ENCODE peak calls at places on chromosomes 2 and 18, in nine cellular contexts. Q is fibroblast of pulmonary artery; G is activated CD4-positive, alpha-beta T cell treated with anti-CD3 and anti-CD28 coated beads, Interleukin-2, amount 10 ng/mL, durations not matched to agents 7 days and 5 days; R is cardiac fibroblast; S is bronchial epithelial cell; C is GM12891; O is head of caudate nucleus; L is hepatic stellate cell; J is natural killer cell treated with Interleukin-12 subunit alpha and Interleukin-12 subunit beta and Interleukin-15 and Interleukin-18, amount 100 ng/mL, for 72 hours. X is an unnamed sample.

GRCh38 chr18:7987284-7987976 is 420.3 kb downstream of the PTPRM start:
- DNase-seq in J (no peak), Q (peak; percentile 76), R (peak; percentile 88), L (peak; percentile 52), C (no peak), S (peak; percentile 34), G (no peak), O (no peak), X (no peak)

GRCh38 chr2:60212174-60212945 is 341.1 kb downstream of the BCL11A start:
- DNase-seq in Q (no peak), L (no peak), S (no peak), O (no peak), R (no peak), C (no peak), J (no peak), G (no peak), X (no peak)

GRCh38 chr2:151478011-151478410 is 68.3 kb downstream of the RIF1 start:
- DNase-seq in L (peak; percentile 2), C (no peak), J (no peak), S (peak; percentile 59), R (peak; percentile 48), O (no peak), G (no peak), Q (peak; percentile 9), X (no peak)

GRCh38 chr2:102291221-102292075 is 19.9 kb upstream of the IL1RL1 start:
- DNase-seq in Q (no peak), J (no peak), R (no peak), O (no peak), L (no peak), G (no peak), S (no peak), C (no peak), X (no peak)

GRCh38 chr2:70509565-70509964 is 44.1 kb downstream of the TGFA start:
- DNase-seq in R (no peak), L (no peak), C (no peak), O (no peak), S (peak; percentile 80), Q (no peak), G (no peak), J (no peak), X (no peak)

GRCh38 chr2:68428746-68429145 is 38.3 kb downstream of the FBXO48 start:
- DNase-seq in Q (no peak), S (no peak), G (no peak), R (no peak), L (no peak), O (no peak), J (no peak), C (no peak), X (no peak)

GRCh38 chr2:27860111-27860510 is 30.1 kb downstream of the RBKS start:
- DNase-seq in Q (peak; percentile 84), G (no peak), R (peak; percentile 90), C (no peak), S (peak; percentile 95), O (no peak), J (no peak), L (peak; percentile 31), X (no peak)

GRCh38 chr2:82994186-82994585 is 1464.9 kb downstream of the SUCLG1 start:
- DNase-seq in O (no peak), C (no peak), R (no peak), J (no peak), S (peak; percentile 89), G (no peak), Q (no peak), L (no peak), X (no peak)

GRCh38 chr2:238489896-238490295 is 63.2 kb downstream of the ASB1 start:
- DNase-seq in O (no peak), R (no peak), S (no peak), G (peak; percentile 4), C (no peak), J (no peak), Q (no peak), L (no peak), X (no peak)

GRCh38 chr18:61975526-61976326 is 82.9 kb upstream of the RNF152 start:
- DNase-seq in G (peak; percentile 74), R (no peak), O (no peak), Q (no peak), L (no peak), C (no peak), S (no peak), J (no peak), X (peak; percentile 6)

GRCh38 chr2:20164061-20164733 is 60.7 kb downstream of the SDC1 start:
- DNase-seq in J (no peak), G (no peak), S (no peak), Q (peak; percentile 29), L (no peak), O (no peak), R (peak; percentile 19), C (no peak), X (no peak)

GRCh38 chr2:68994864-68995263 is 18.1 kb upstream of the ANTXR1 start:
- DNase-seq in R (peak; percentile 84), L (no peak), S (no peak), G (no peak), Q (peak; percentile 71), J (no peak), C (no peak), O (no peak), X (no peak)

GRCh38 chr18:61702007-61702406 is 190.8 kb downstream of the RNF152 start:
- DNase-seq in G (no peak), O (no peak), R (peak; percentile 89), Q (peak; percentile 66), L (peak; percentile 46), J (no peak), S (peak; percentile 85), C (no peak), X (no peak)

GRCh38 chr18:52670903-52671302 is 330.9 kb downstream of the DCC start:
- DNase-seq in J (no peak), O (no peak), S (peak; percentile 8), Q (peak; percentile 20), C (no peak), L (peak; percentile 8), G (no peak), R (peak; percentile 4), X (no peak)

GRCh38 chr2:67451086-67451832 is 54.1 kb downstream of the ETAA1 start:
- DNase-seq in L (peak; percentile 14), G (no peak), R (peak; percentile 98), O (no peak), Q (peak; percentile 91), C (no peak), S (peak; percentile 100), J (no peak), X (no peak)

GRCh38 chr2:236402016-236402784 is 138.0 kb upstream of the ASB18 start:
- DNase-seq in Q (no peak), L (no peak), G (no peak), C (no peak), J (no peak), O (no peak), S (no peak), R (no peak), X (no peak)

GRCh38 chr2:71833855-71834554 is 313.7 kb downstream of the CYP26B1 start:
- DNase-seq in R (peak; percentile 47), C (no peak), G (no peak), S (no peak), Q (peak; percentile 29), J (no peak), O (no peak), L (no peak), X (no peak)

GRCh38 chr2:29281585-29281984 is 166.4 kb downstream of the CLIP4 start:
- DNase-seq in C (no peak), J (no peak), S (peak; percentile 23), O (peak; percentile 80), R (peak; percentile 56), G (no peak), Q (peak; percentile 63), L (peak; percentile 69), X (no peak)

GRCh38 chr18:42742474-42742873 is 373.0 kb downstream of the RIT2 start:
- DNase-seq in Q (no peak), S (no peak), O (no peak), L (no peak), C (no peak), G (no peak), J (no peak), R (no peak), X (no peak)

GRCh38 chr2:235955664-235956063 is 212.5 kb downstream of the GBX2 start:
- DNase-seq in S (no peak), R (no peak), G (no peak), Q (no peak), C (no peak), L (no peak), J (no peak), O (no peak), X (no peak)

GRCh38 chr18:44729631-44730101 is 49.0 kb downstream of the SETBP1 start:
- DNase-seq in J (peak; percentile 89), G (no peak), R (peak; percentile 72), S (peak; percentile 30), L (peak; percentile 32), O (no peak), Q (peak; percentile 33), C (no peak), X (no peak)

GRCh38 chr18:49722472-49722871 is 90.9 kb downstream of the ACAA2 start:
- DNase-seq in R (no peak), G (no peak), S (no peak), J (no peak), Q (no peak), L (no peak), C (no peak), O (no peak), X (no peak)

GRCh38 chr18:28045176-28045810 is 131.6 kb downstream of the CDH2 start:
- DNase-seq in S (peak; percentile 72), Q (peak; percentile 87), L (peak; percentile 7), C (no peak), J (no peak), R (peak; percentile 92), G (no peak), O (no peak), X (no peak)

GRCh38 chr2:210286123-210286680 is 28.8 kb downstream of the MYL1 start:
- DNase-seq in C (no peak), L (no peak), O (no peak), G (no peak), Q (no peak), R (no peak), J (no peak), S (no peak), X (no peak)

GRCh38 chr2:54470241-54470938 is 14.3 kb downstream of the SPTBN1 start:
- DNase-seq in G (no peak), O (no peak), R (peak; percentile 60), L (no peak), C (no peak), S (peak; percentile 50), Q (peak; percentile 73), J (no peak), X (no peak)

GRCh38 chr2:30351087-30351486 is 96.0 kb upstream of the LCLAT1 start:
- DNase-seq in R (peak; percentile 27), G (no peak), L (no peak), S (no peak), J (no peak), O (no peak), C (no peak), Q (peak; percentile 57), X (no peak)

GRCh38 chr2:236604971-236605734 is 35.5 kb downstream of the ACKR3 start:
- DNase-seq in G (no peak), C (no peak), S (no peak), O (no peak), L (no peak), J (no peak), Q (no peak), R (no peak), X (no peak)

GRCh38 chr2:3779650-3780049 is 76.3 kb downstream of the DCDC2C start:
- DNase-seq in S (no peak), C (no peak), O (no peak), Q (no peak), G (no peak), J (peak; percentile 44), R (no peak), L (no peak), X (no peak)

GRCh38 chr2:20781656-20782265 is 41.1 kb downstream of the LDAH start:
- DNase-seq in J (no peak), Q (peak; percentile 14), R (peak; percentile 50), C (no peak), L (peak; percentile 16), O (no peak), G (no peak), S (peak; percentile 52), X (peak; percentile 70)

GRCh38 chr18:78527984-78528383 is 451.6 kb upstream of the SALL3 start:
- DNase-seq in L (no peak), G (no peak), O (no peak), Q (no peak), S (no peak), J (no peak), R (no peak), C (no peak), X (no peak)

GRCh38 chr2:65299246-65299645 is 71.6 kb downstream of the ACTR2 start:
- DNase-seq in S (peak; percentile 34), O (no peak), J (peak; percentile 90), R (peak; percentile 84), L (peak; percentile 70), G (peak; percentile 20), C (no peak), Q (no peak), X (peak; percentile 29)

X was measured in CD4-positive, CD25-positive, alpha-beta regulatory T cell.